ENCODE peak calls at places on chromosomes 7 and 10, in six cellular contexts. P is MCF 10A, O is psoas muscle, S is lower lobe of right lung, Y is GM13976, J is foreskin fibroblast. I is an unnamed sample.

GRCh38 chr7:41399171-41399570 is 303.7 kb downstream of the INHBA start:
- DNase-seq in P (no peak), Y (no peak), J (no peak), O (no peak), S (no peak), I (no peak)

GRCh38 chr7:155597753-155598140 is 46.7 kb upstream of the RBM33 start:
- DNase-seq in P (no peak), O (no peak), Y (no peak), J (no peak), S (no peak), I (no peak)

GRCh38 chr10:538895-539294 is 150.6 kb downstream of the DIP2C start:
- DNase-seq in P (no peak), Y (no peak), S (no peak), J (peak), O (no peak), I (no peak)

GRCh38 chr10:4334076-4334475 is 491.9 kb upstream of the AKR1E2 start:
- DNase-seq in J (no peak), O (no peak), Y (no peak), P (no peak), S (no peak), I (no peak)

GRCh38 chr10:14399641-14400040 is 68.9 kb upstream of the FRMD4A start:
- DNase-seq in J (no peak), P (no peak), O (no peak), S (no peak), Y (no peak), I (no peak)

GRCh38 chr7:47225387-47226170 is 356.3 kb downstream of the TNS3 start:
- DNase-seq in O (no peak), Y (no peak), P (peak), J (peak), S (no peak), I (peak)

GRCh38 chr10:85995791-85996190 is 370.8 kb downstream of the GRID1 start:
- DNase-seq in P (peak), S (no peak), O (no peak), J (peak), Y (no peak), I (no peak)

GRCh38 chr10:88147000-88147798 is 283.8 kb downstream of the PTEN start:
- DNase-seq in O (peak), P (no peak), Y (no peak), J (peak), S (no peak), I (no peak)

GRCh38 chr7:44618754-44619153 is 12.3 kb downstream of the OGDH start:
- DNase-seq in Y (no peak), J (no peak), S (no peak), P (no peak), O (no peak), I (no peak)

GRCh38 chr7:7695418-7695817 is 23.0 kb downstream of the RPA3 start:
- DNase-seq in P (no peak), S (no peak), J (peak), O (no peak), Y (no peak), I (no peak)

GRCh38 chr7:155483868-155484325 is 26.0 kb downstream of the EN2 start:
- DNase-seq in P (peak), Y (no peak), O (no peak), S (no peak), J (no peak), I (peak)

GRCh38 chr10:3067045-3067858 is at the start of gene PFKP:
- DNase-seq in O (peak), P (peak), S (no peak), J (peak), Y (peak), I (peak)

GRCh38 chr7:73623798-73624668 is at the start of gene MLXIPL:
- DNase-seq in J (peak), O (peak), P (peak), S (peak), Y (peak), I (no peak)

GRCh38 chr10:132300582-132300981 is 7.2 kb downstream of the STK32C start:
- DNase-seq in P (no peak), Y (no peak), J (no peak), O (no peak), S (no peak), I (no peak)

GRCh38 chr10:110977662-110978061 is 58.3 kb downstream of the SHOC2 start:
- DNase-seq in Y (no peak), O (no peak), J (no peak), P (no peak), S (no peak), I (no peak)

GRCh38 chr7:155066417-155066950 is 3.6 kb upstream of the HTR5A start:
- DNase-seq in J (peak), P (peak), O (peak), S (no peak), Y (no peak), I (no peak)

GRCh38 chr10:95792874-95793285 is 36.9 kb downstream of the ENTPD1 start:
- DNase-seq in P (no peak), S (no peak), O (no peak), Y (no peak), J (peak), I (no peak)

GRCh38 chr10:58457761-58458616 is 54.7 kb upstream of the BICC1 start:
- DNase-seq in Y (no peak), O (no peak), S (no peak), J (peak), P (peak), I (no peak)

GRCh38 chr7:112995091-112995824 is 91.4 kb downstream of the GPR85 start:
- DNase-seq in O (no peak), P (peak), S (no peak), Y (no peak), J (peak), I (no peak)

GRCh38 chr10:69232252-69232651 is 12.1 kb downstream of the HKDC1 start:
- DNase-seq in O (no peak), Y (no peak), P (peak), S (no peak), J (peak), I (no peak)

GRCh38 chr10:80509403-80510161 is 28.1 kb upstream of the SH2D4B start:
- DNase-seq in J (peak), S (no peak), P (peak), Y (no peak), O (peak), I (no peak)

GRCh38 chr7:5424689-5425506 is 1.3 kb upstream of the TNRC18 start:
- DNase-seq in Y (peak), S (peak), P (peak), O (peak), J (peak), I (no peak)

GRCh38 chr7:98465022-98465421 is 64.1 kb upstream of the BAIAP2L1 start:
- DNase-seq in S (no peak), J (no peak), O (no peak), P (no peak), Y (no peak), I (no peak)

GRCh38 chr10:92846-93245 is 42.4 kb upstream of the ZMYND11 start:
- DNase-seq in O (no peak), J (no peak), Y (no peak), P (no peak), S (no peak), I (no peak)

GRCh38 chr10:13792011-13792410 is 205.2 kb downstream of the PRPF18 start:
- DNase-seq in O (no peak), P (no peak), J (no peak), S (no peak), Y (no peak), I (no peak)

GRCh38 chr10:99442394-99442793 is 12.0 kb upstream of the GOT1 start:
- DNase-seq in Y (no peak), J (no peak), S (no peak), O (no peak), P (no peak), I (no peak)
- TF ChIP-seq CTCF in Y (no peak), J (no peak), S (no peak), O (no peak), P (no peak), I (no peak)

GRCh38 chr10:59470570-59470969 is 108.2 kb upstream of the FAM13C start:
- DNase-seq in O (no peak), J (no peak), Y (no peak), P (no peak), S (no peak), I (no peak)

GRCh38 chr10:59460601-59461000 is 98.3 kb upstream of the FAM13C start:
- DNase-seq in P (no peak), Y (no peak), O (no peak), J (no peak), S (no peak), I (no peak)

GRCh38 chr10:59463909-59464308 is 101.6 kb upstream of the FAM13C start:
- DNase-seq in J (no peak), Y (no peak), O (no peak), P (no peak), S (no peak), I (no peak)

GRCh38 chr10:59464483-59464882 is 102.1 kb upstream of the FAM13C start:
- DNase-seq in Y (no peak), O (no peak), S (no peak), P (no peak), J (no peak), I (no peak)

DNA sequence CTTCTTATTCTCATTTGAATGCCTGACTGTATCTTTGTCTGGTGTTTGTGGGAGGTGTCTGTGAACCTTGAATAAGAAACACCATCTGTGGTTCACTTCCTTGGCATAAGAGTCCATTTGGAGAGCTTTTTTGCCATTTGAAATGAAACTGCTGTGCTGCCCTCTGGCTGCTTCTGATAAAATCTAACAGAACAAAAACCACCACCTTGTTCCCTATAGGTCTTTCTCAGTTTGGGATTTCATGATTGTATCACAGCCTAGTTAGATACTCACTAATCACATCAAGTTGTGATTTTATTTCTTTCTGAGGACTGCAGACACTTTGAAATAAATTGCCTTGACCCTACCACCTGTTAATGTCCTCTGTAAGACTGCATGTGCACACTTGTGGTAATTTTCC is 102.7 kb upstream of the FAM13C start:
- DNase-seq in Y (no peak), P (peak), S (no peak), J (peak), O (no peak), I (no peak)
- TF ChIP-seq CTCF in Y (no peak), P (no peak), S (no peak), J (peak), O (peak), I (no peak)

DNA sequence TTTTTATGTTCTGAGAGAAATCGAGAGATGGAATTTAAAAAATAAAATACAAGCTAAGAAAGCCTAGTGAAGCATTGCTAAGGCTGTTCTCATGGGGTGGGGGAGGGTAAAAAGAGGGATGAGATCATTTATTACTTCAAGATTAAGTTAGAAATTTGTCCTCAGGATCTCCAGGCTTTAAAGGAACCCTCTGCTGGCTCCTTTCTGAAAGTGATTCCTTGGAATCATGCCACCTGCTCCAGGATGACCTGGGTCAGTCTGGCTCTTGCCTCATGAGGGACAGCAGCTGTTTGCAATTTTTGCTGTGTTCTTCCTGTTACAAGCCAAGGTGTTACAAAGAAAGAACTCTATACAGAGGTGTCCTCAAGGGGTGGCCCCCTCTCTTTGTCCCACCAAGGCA is 69.8 kb downstream of the CDK1 start:
- DNase-seq in Y (no peak), P (peak), J (peak), O (peak), S (no peak), I (no peak)
- TF ChIP-seq CTCF in Y (no peak), P (no peak), J (no peak), O (peak), S (no peak), I (no peak)

DNA sequence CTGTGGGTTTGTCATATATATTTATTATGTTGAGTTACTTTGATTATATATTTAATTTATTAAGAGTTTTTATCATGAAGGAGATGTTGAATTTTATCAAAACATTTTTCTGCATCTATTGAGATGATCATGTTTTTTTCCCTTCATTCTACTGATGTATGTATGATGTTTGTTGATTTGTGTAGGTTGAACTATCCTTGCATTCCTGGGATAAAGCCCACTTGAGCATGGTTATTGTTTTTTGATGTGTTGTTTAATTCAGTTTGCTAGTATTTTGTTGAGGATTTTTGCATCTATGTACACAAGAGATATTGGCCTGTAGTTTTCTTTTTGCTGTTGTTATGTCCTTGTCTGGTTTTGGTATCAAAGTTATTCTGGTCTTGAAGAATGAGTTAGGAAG is 31.1 kb downstream of the SCART1 start:
- DNase-seq in J (no peak), O (no peak), P (no peak), S (no peak), Y (no peak), I (no peak)
- TF ChIP-seq CTCF in J (no peak), O (no peak), P (no peak), S (no peak), Y (no peak), I (no peak)

GRCh38 chr7:158495256-158495655 is 92.4 kb downstream of the PTPRN2 start:
- DNase-seq in S (no peak), P (no peak), Y (no peak), O (no peak), J (no peak), I (no peak)

GRCh38 chr7:158492372-158492771 is 95.3 kb downstream of the PTPRN2 start:
- DNase-seq in J (no peak), O (no peak), P (no peak), S (no peak), Y (no peak), I (no peak)

GRCh38 chr7:158495780-158496179 is 91.8 kb downstream of the PTPRN2 start:
- DNase-seq in J (peak), Y (peak), S (no peak), O (no peak), P (peak), I (peak)

GRCh38 chr7:158494643-158495042 is 93.0 kb downstream of the PTPRN2 start:
- DNase-seq in O (no peak), P (no peak), S (no peak), Y (no peak), J (no peak), I (no peak)

GRCh38 chr7:158494162-158494586 is 93.4 kb downstream of the PTPRN2 start:
- DNase-seq in Y (peak), S (no peak), P (peak), J (no peak), O (no peak), I (no peak)
- TF ChIP-seq CTCF in Y (peak), S (no peak), P (peak), J (no peak), O (no peak), I (peak)

GRCh38 chr7:128387663-128388485 is 21.9 kb downstream of the IMPDH1 start:
- DNase-seq in Y (peak), O (peak), S (peak), J (peak), P (peak), I (peak)

GRCh38 chr7:128389815-128390329 is 19.9 kb downstream of the IMPDH1 start:
- DNase-seq in S (no peak), Y (no peak), O (no peak), P (no peak), J (no peak), I (no peak)

GRCh38 chr7:128390871-128391565 is 18.8 kb downstream of the IMPDH1 start:
- DNase-seq in O (no peak), Y (no peak), S (no peak), P (no peak), J (no peak), I (no peak)

GRCh38 chr7:128387216-128387615 is 22.6 kb downstream of the IMPDH1 start:
- DNase-seq in S (no peak), J (no peak), P (no peak), Y (no peak), O (no peak), I (no peak)

GRCh38 chr7:128389085-128389814 is 20.5 kb downstream of the IMPDH1 start:
- DNase-seq in Y (no peak), J (no peak), P (no peak), O (no peak), S (no peak), I (no peak)
- TF ChIP-seq CTCF in Y (no peak), J (no peak), P (no peak), O (no peak), S (no peak), I (no peak)

GRCh38 chr10:84076540-84077195 is 62.6 kb upstream of the GHITM start:
- DNase-seq in P (peak), S (no peak), Y (no peak), O (no peak), J (peak), I (no peak)
- TF ChIP-seq CTCF in P (peak), S (no peak), Y (no peak), O (no peak), J (peak), I (no peak)

DNA sequence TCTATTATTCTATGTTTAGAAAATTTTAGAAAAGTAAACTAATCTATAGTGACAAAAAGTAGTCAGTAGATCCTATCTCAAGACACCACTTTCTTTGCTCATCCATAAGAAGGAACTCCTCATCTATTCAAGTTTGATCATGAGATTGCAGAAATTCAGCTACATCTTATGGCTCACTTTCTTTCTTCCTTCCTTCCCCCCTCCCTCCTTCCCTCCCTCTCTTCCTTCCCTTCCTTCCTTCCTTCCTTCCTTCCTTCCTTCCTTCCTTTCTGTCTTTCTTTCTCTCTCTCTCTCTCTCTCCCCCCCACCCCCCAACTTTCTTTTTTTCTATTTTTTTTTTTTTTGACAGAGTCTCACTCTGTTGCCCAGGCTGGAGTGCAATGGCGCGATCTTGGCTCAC is 35.3 kb upstream of the SRPK2 start:
- DNase-seq in Y (no peak), P (no peak), S (no peak), J (no peak), O (no peak), I (no peak)
- TF ChIP-seq CTCF in Y (no peak), P (no peak), S (no peak), J (no peak), O (no peak), I (no peak)

GRCh38 chr7:126778101-126778500 is 474.6 kb downstream of the GRM8 start:
- DNase-seq in J (no peak), O (no peak), P (no peak), S (no peak), Y (no peak), I (no peak)

GRCh38 chr7:126768836-126769235 is 483.9 kb downstream of the GRM8 start:
- DNase-seq in Y (no peak), O (no peak), P (no peak), J (no peak), S (no peak), I (no peak)

GRCh38 chr7:126776506-126776905 is 476.2 kb downstream of the GRM8 start:
- DNase-seq in O (no peak), S (no peak), J (no peak), P (no peak), Y (no peak), I (no peak)

GRCh38 chr7:126774077-126774476 is 478.7 kb downstream of the GRM8 start:
- DNase-seq in S (no peak), J (no peak), P (no peak), Y (no peak), O (no peak), I (no peak)
- TF ChIP-seq CTCF in S (no peak), J (no peak), P (no peak), Y (no peak), O (no peak), I (no peak)

GRCh38 chr10:114301177-114301576 is 62.1 kb downstream of the VWA2 start:
- DNase-seq in O (no peak), S (no peak), J (no peak), P (peak), Y (no peak), I (no peak)
- TF ChIP-seq CTCF in O (no peak), S (no peak), J (no peak), P (peak), Y (no peak), I (no peak)

I was measured in GM10248.